ENCODE peak calls at places on chromosome 16, in ten cellular contexts. One of them, this sample, is unnamed.

GRCh38 chr16:28904828-28905227 is 20.2 kb downstream of the RABEP2 start:
- DNase-seq in Panc1: no peak
- DNase-seq in CD8-positive, alpha-beta T cell: no peak
- DNase-seq in upper lobe of right lung: no peak
- DNase-seq in prostate gland: no peak
- DNase-seq in right atrium auricular region: no peak
- DNase-seq in OCI-LY7: no peak
- DNase-seq in fibroblast of mammary gland: no peak
- DNase-seq in ascending aorta: no peak
- DNase-seq in A673: no peak
- DNase-seq in this sample: no peak

GRCh38 chr16:7227193-7227825 is 105.3 kb upstream of the RBFOX1 start:
- DNase-seq in Panc1: no peak
- DNase-seq in CD8-positive, alpha-beta T cell: no peak
- DNase-seq in upper lobe of right lung: no peak
- DNase-seq in prostate gland: no peak
- DNase-seq in right atrium auricular region: no peak
- DNase-seq in OCI-LY7: no peak
- DNase-seq in fibroblast of mammary gland: no peak
- DNase-seq in ascending aorta: no peak
- DNase-seq in A673: no peak
- DNase-seq in this sample: no peak

GRCh38 chr16:769201-769769 is 8.8 kb downstream of the MSLN start:
- DNase-seq in Panc1: no peak
- DNase-seq in CD8-positive, alpha-beta T cell: no peak
- DNase-seq in upper lobe of right lung: no peak
- DNase-seq in prostate gland: no peak
- DNase-seq in right atrium auricular region: no peak
- DNase-seq in OCI-LY7: no peak
- DNase-seq in fibroblast of mammary gland: no peak
- DNase-seq in ascending aorta: no peak
- DNase-seq in A673: no peak
- DNase-seq in this sample: no peak

GRCh38 chr16:1895949-1896675 is 22.1 kb downstream of the HS3ST6 start:
- DNase-seq in Panc1: no peak
- DNase-seq in CD8-positive, alpha-beta T cell: no peak
- DNase-seq in upper lobe of right lung: no peak
- DNase-seq in prostate gland: no peak
- DNase-seq in right atrium auricular region: no peak
- DNase-seq in OCI-LY7: no peak
- DNase-seq in fibroblast of mammary gland: no peak
- DNase-seq in ascending aorta: no peak
- DNase-seq in A673: no peak
- DNase-seq in this sample: no peak

GRCh38 chr16:83995756-83996155 is 27.7 kb downstream of the NECAB2 start:
- DNase-seq in Panc1: no peak
- DNase-seq in CD8-positive, alpha-beta T cell: no peak
- DNase-seq in upper lobe of right lung: no peak
- DNase-seq in prostate gland: peak; percentile 13
- DNase-seq in right atrium auricular region: no peak
- DNase-seq in OCI-LY7: no peak
- DNase-seq in fibroblast of mammary gland: no peak
- DNase-seq in ascending aorta: no peak
- DNase-seq in A673: no peak
- DNase-seq in this sample: peak; percentile 53

GRCh38 chr16:19777061-19777460 is 59.0 kb downstream of the IQCK start:
- DNase-seq in Panc1: no peak
- DNase-seq in CD8-positive, alpha-beta T cell: no peak
- DNase-seq in upper lobe of right lung: no peak
- DNase-seq in prostate gland: no peak
- DNase-seq in right atrium auricular region: no peak
- DNase-seq in OCI-LY7: no peak
- DNase-seq in fibroblast of mammary gland: no peak
- DNase-seq in ascending aorta: no peak
- DNase-seq in A673: no peak
- DNase-seq in this sample: peak; percentile 32

GRCh38 chr16:57590654-57591085 is 37.8 kb upstream of the ADGRG1 start:
- DNase-seq in Panc1: peak; percentile 53
- DNase-seq in CD8-positive, alpha-beta T cell: no peak
- DNase-seq in upper lobe of right lung: no peak
- DNase-seq in prostate gland: no peak
- DNase-seq in right atrium auricular region: no peak
- DNase-seq in OCI-LY7: no peak
- DNase-seq in fibroblast of mammary gland: peak; percentile 57
- DNase-seq in ascending aorta: no peak
- DNase-seq in A673: peak; percentile 48
- DNase-seq in this sample: no peak

GRCh38 chr16:11582157-11582814 is 4.4 kb downstream of the LITAF start:
- DNase-seq in Panc1: no peak
- DNase-seq in CD8-positive, alpha-beta T cell: no peak
- DNase-seq in upper lobe of right lung: no peak
- DNase-seq in prostate gland: no peak
- DNase-seq in right atrium auricular region: no peak
- DNase-seq in OCI-LY7: no peak
- DNase-seq in fibroblast of mammary gland: no peak
- DNase-seq in ascending aorta: no peak
- DNase-seq in A673: no peak
- DNase-seq in this sample: peak; percentile 61

GRCh38 chr16:73171380-73171779 is 123.5 kb upstream of the ZFHX3 start:
- DNase-seq in Panc1: no peak
- DNase-seq in CD8-positive, alpha-beta T cell: no peak
- DNase-seq in upper lobe of right lung: no peak
- DNase-seq in prostate gland: no peak
- DNase-seq in right atrium auricular region: no peak
- DNase-seq in OCI-LY7: no peak
- DNase-seq in fibroblast of mammary gland: no peak
- DNase-seq in ascending aorta: no peak
- DNase-seq in A673: no peak
- DNase-seq in this sample: no peak

GRCh38 chr16:27111486-27111885 is 44.8 kb downstream of the C16orf82 start:
- DNase-seq in Panc1: no peak
- DNase-seq in CD8-positive, alpha-beta T cell: no peak
- DNase-seq in upper lobe of right lung: no peak
- DNase-seq in prostate gland: no peak
- DNase-seq in right atrium auricular region: no peak
- DNase-seq in OCI-LY7: peak; percentile 53
- DNase-seq in fibroblast of mammary gland: no peak
- DNase-seq in ascending aorta: no peak
- DNase-seq in A673: no peak
- DNase-seq in this sample: no peak

GRCh38 chr16:19771040-19771439 is 53.0 kb downstream of the IQCK start:
- DNase-seq in Panc1: no peak
- DNase-seq in CD8-positive, alpha-beta T cell: no peak
- DNase-seq in upper lobe of right lung: no peak
- DNase-seq in prostate gland: no peak
- DNase-seq in right atrium auricular region: no peak
- DNase-seq in OCI-LY7: no peak
- DNase-seq in fibroblast of mammary gland: no peak
- DNase-seq in ascending aorta: no peak
- DNase-seq in A673: no peak
- DNase-seq in this sample: no peak

GRCh38 chr16:27436065-27436464 is 34.1 kb downstream of the IL21R start:
- DNase-seq in Panc1: no peak
- DNase-seq in CD8-positive, alpha-beta T cell: no peak
- DNase-seq in upper lobe of right lung: peak; percentile 25
- DNase-seq in prostate gland: no peak
- DNase-seq in right atrium auricular region: no peak
- DNase-seq in OCI-LY7: no peak
- DNase-seq in fibroblast of mammary gland: no peak
- DNase-seq in ascending aorta: peak; percentile 34
- DNase-seq in A673: no peak
- DNase-seq in this sample: no peak

GRCh38 chr16:65497571-65497970 is 375.7 kb upstream of the CDH11 start:
- DNase-seq in Panc1: no peak
- DNase-seq in CD8-positive, alpha-beta T cell: no peak
- DNase-seq in upper lobe of right lung: no peak
- DNase-seq in prostate gland: no peak
- DNase-seq in right atrium auricular region: no peak
- DNase-seq in OCI-LY7: no peak
- DNase-seq in fibroblast of mammary gland: no peak
- DNase-seq in ascending aorta: no peak
- DNase-seq in A673: no peak
- DNase-seq in this sample: no peak

GRCh38 chr16:17939723-17940122 is 396.8 kb downstream of the NPIPA8 start:
- DNase-seq in Panc1: no peak
- DNase-seq in CD8-positive, alpha-beta T cell: no peak
- DNase-seq in upper lobe of right lung: no peak
- DNase-seq in prostate gland: no peak
- DNase-seq in right atrium auricular region: no peak
- DNase-seq in OCI-LY7: no peak
- DNase-seq in fibroblast of mammary gland: no peak
- DNase-seq in ascending aorta: no peak
- DNase-seq in A673: no peak
- DNase-seq in this sample: no peak

GRCh38 chr16:62256406-62256805 is 220.2 kb upstream of the CDH8 start:
- DNase-seq in Panc1: no peak
- DNase-seq in CD8-positive, alpha-beta T cell: no peak
- DNase-seq in upper lobe of right lung: no peak
- DNase-seq in prostate gland: no peak
- DNase-seq in right atrium auricular region: no peak
- DNase-seq in OCI-LY7: no peak
- DNase-seq in fibroblast of mammary gland: no peak
- DNase-seq in ascending aorta: no peak
- DNase-seq in A673: peak; percentile 82
- DNase-seq in this sample: no peak

GRCh38 chr16:57446530-57447141 is 549 bp downstream of the CIAPIN1 start:
- DNase-seq in Panc1: no peak
- DNase-seq in CD8-positive, alpha-beta T cell: peak; percentile 19
- DNase-seq in upper lobe of right lung: no peak
- DNase-seq in prostate gland: no peak
- DNase-seq in right atrium auricular region: peak; percentile 68
- DNase-seq in OCI-LY7: peak; percentile 62
- DNase-seq in fibroblast of mammary gland: peak; percentile 26
- DNase-seq in ascending aorta: peak; percentile 72
- DNase-seq in A673: peak; percentile 34
- DNase-seq in this sample: peak; percentile 63

GRCh38 chr16:81552743-81553079 is 108.1 kb downstream of the CMIP start:
- DNase-seq in Panc1: no peak
- DNase-seq in CD8-positive, alpha-beta T cell: no peak
- DNase-seq in upper lobe of right lung: no peak
- DNase-seq in prostate gland: no peak
- DNase-seq in right atrium auricular region: no peak
- DNase-seq in OCI-LY7: no peak
- DNase-seq in fibroblast of mammary gland: no peak
- DNase-seq in ascending aorta: no peak
- DNase-seq in A673: no peak
- DNase-seq in this sample: no peak

GRCh38 chr16:30142672-30143346 is 19.8 kb upstream of the MAPK3 start:
- DNase-seq in Panc1: peak; percentile 15
- DNase-seq in CD8-positive, alpha-beta T cell: peak; percentile 14
- DNase-seq in upper lobe of right lung: no peak
- DNase-seq in prostate gland: no peak
- DNase-seq in right atrium auricular region: no peak
- DNase-seq in OCI-LY7: peak; percentile 58
- DNase-seq in fibroblast of mammary gland: no peak
- DNase-seq in ascending aorta: no peak
- DNase-seq in A673: no peak
- DNase-seq in this sample: peak; percentile 59
- TF ChIP-seq CTCF in Panc1: no peak
- TF ChIP-seq CTCF in CD8-positive, alpha-beta T cell: peak; percentile 44
- TF ChIP-seq CTCF in upper lobe of right lung: no peak
- TF ChIP-seq CTCF in prostate gland: no peak
- TF ChIP-seq CTCF in right atrium auricular region: no peak
- TF ChIP-seq CTCF in OCI-LY7: peak; percentile 74
- TF ChIP-seq CTCF in fibroblast of mammary gland: peak; percentile 1
- TF ChIP-seq CTCF in ascending aorta: no peak
- TF ChIP-seq CTCF in A673: peak; percentile 17
- TF ChIP-seq CTCF in this sample: peak; percentile 23

DNA sequence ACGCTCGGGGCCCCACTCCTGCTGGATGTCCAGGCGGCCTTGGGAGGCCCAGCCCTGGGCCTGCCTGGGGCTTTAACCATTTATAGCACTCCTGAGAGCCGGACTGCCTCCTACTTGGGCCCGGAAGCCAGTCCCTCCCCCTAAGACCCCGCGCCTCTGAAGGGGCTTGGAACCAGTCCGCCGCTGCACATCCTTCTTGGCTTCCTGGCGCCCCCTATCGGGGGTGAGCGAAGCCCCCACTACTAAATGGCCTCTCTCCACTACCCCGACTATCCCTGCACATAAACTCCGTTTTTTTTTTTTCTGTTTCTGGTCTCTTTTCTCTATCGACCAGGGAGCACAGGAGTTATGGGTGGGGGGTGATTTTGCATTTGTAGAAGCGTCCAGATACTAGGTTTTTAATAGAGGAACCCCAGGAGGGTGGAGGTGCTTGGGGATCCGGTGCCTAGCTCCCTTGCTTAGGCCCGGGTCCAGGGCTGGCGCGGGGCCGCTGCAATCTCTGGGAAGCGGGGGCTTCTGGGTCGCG is 633 bp upstream of the NOL3 start:
- DNase-seq in Panc1: no peak
- DNase-seq in CD8-positive, alpha-beta T cell: no peak
- DNase-seq in upper lobe of right lung: no peak
- DNase-seq in prostate gland: no peak
- DNase-seq in right atrium auricular region: no peak
- DNase-seq in OCI-LY7: peak; percentile 58
- DNase-seq in fibroblast of mammary gland: no peak
- DNase-seq in ascending aorta: no peak
- DNase-seq in A673: peak; percentile 77
- DNase-seq in this sample: peak; percentile 63
- TF ChIP-seq CTCF in Panc1: peak; percentile 80
- TF ChIP-seq CTCF in CD8-positive, alpha-beta T cell: peak; percentile 54
- TF ChIP-seq CTCF in upper lobe of right lung: peak; percentile 62
- TF ChIP-seq CTCF in prostate gland: peak; percentile 20
- TF ChIP-seq CTCF in right atrium auricular region: peak; percentile 39
- TF ChIP-seq CTCF in OCI-LY7: peak; percentile 88
- TF ChIP-seq CTCF in fibroblast of mammary gland: peak; percentile 60
- TF ChIP-seq CTCF in ascending aorta: peak; percentile 18
- TF ChIP-seq CTCF in A673: peak; percentile 83
- TF ChIP-seq CTCF in this sample: peak; percentile 60

DNA sequence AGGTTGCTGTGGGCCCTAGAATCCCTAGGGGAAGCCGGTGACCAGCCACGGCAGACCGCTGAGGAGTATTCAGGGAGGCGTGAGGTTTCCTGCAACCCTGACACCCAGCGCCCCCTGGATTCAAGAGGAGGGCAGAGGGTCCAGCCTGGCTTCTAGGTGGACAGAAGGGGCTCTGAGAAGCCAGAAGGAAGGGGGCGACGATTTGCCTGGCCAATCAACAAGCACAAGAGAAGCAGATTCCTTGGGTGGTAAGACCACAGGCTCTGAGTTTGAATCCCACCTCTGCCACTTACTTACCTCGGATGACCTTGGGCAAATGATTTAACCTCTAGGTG is 10.4 kb upstream of the GINS2 start:
- DNase-seq in Panc1: no peak
- DNase-seq in CD8-positive, alpha-beta T cell: no peak
- DNase-seq in upper lobe of right lung: no peak
- DNase-seq in prostate gland: no peak
- DNase-seq in right atrium auricular region: no peak
- DNase-seq in OCI-LY7: no peak
- DNase-seq in fibroblast of mammary gland: no peak
- DNase-seq in ascending aorta: no peak
- DNase-seq in A673: no peak
- DNase-seq in this sample: no peak
- TF ChIP-seq CTCF in Panc1: no peak
- TF ChIP-seq CTCF in CD8-positive, alpha-beta T cell: no peak
- TF ChIP-seq CTCF in upper lobe of right lung: no peak
- TF ChIP-seq CTCF in prostate gland: no peak
- TF ChIP-seq CTCF in right atrium auricular region: no peak
- TF ChIP-seq CTCF in OCI-LY7: no peak
- TF ChIP-seq CTCF in fibroblast of mammary gland: no peak
- TF ChIP-seq CTCF in ascending aorta: no peak
- TF ChIP-seq CTCF in A673: no peak
- TF ChIP-seq CTCF in this sample: no peak

GRCh38 chr16:25289466-25289865 is 31.8 kb upstream of the ZKSCAN2 start:
- DNase-seq in Panc1: no peak
- DNase-seq in CD8-positive, alpha-beta T cell: no peak
- DNase-seq in upper lobe of right lung: no peak
- DNase-seq in prostate gland: no peak
- DNase-seq in right atrium auricular region: no peak
- DNase-seq in OCI-LY7: no peak
- DNase-seq in fibroblast of mammary gland: no peak
- DNase-seq in ascending aorta: no peak
- DNase-seq in A673: peak; percentile 78
- DNase-seq in this sample: no peak
- TF ChIP-seq CTCF in Panc1: no peak
- TF ChIP-seq CTCF in CD8-positive, alpha-beta T cell: no peak
- TF ChIP-seq CTCF in upper lobe of right lung: no peak
- TF ChIP-seq CTCF in prostate gland: no peak
- TF ChIP-seq CTCF in right atrium auricular region: no peak
- TF ChIP-seq CTCF in OCI-LY7: no peak
- TF ChIP-seq CTCF in fibroblast of mammary gland: no peak
- TF ChIP-seq CTCF in ascending aorta: no peak
- TF ChIP-seq CTCF in A673: no peak
- TF ChIP-seq CTCF in this sample: no peak